ENCODE peak calls at places on chromosome 7, in six cellular contexts. Z is effector CD4-positive, alpha-beta T cell; R is NCI-H1417; E is GM23338; L is activated CD4-positive, alpha-beta T cell treated with anti-CD3 and anti-CD28 coated beads, Interleukin-2, amount 50 U/mL, for 1 hour; G is A172. M is an unnamed sample.

GRCh38 chr7:156751319-156751718 is 110.7 kb downstream of the RNF32 start:
- DNase-seq in E (no peak), R (no peak), Z (no peak), G (peak; percentile 89), L (no peak), M (no peak)

GRCh38 chr7:73717025-73717807 is 2.3 kb downstream of the STX1A start:
- DNase-seq in R (no peak), L (no peak), E (no peak), Z (no peak), G (peak; percentile 47), M (no peak)

GRCh38 chr7:57384380-57384779 is 65.6 kb upstream of the ZNF716 start:
- DNase-seq in G (no peak), R (no peak), L (no peak), Z (no peak), E (no peak), M (no peak)

GRCh38 chr7:81583882-81584533 is 185.8 kb downstream of the HGF start:
- DNase-seq in G (no peak), Z (no peak), R (no peak), E (no peak), L (no peak), M (no peak)

GRCh38 chr7:51139796-51140195 is 176.8 kb downstream of the COBL start:
- DNase-seq in E (no peak), Z (no peak), G (peak; percentile 42), L (no peak), R (no peak), M (no peak)

GRCh38 chr7:92035576-92035975 is 94.9 kb downstream of the AKAP9 start:
- DNase-seq in G (no peak), R (no peak), E (peak; percentile 28), L (no peak), Z (no peak), M (no peak)

GRCh38 chr7:106284516-106285050 is at the start of gene NAMPT:
- DNase-seq in L (no peak), E (peak; percentile 63), Z (peak; percentile 37), G (peak; percentile 10), R (peak; percentile 92), M (no peak)

GRCh38 chr7:156558198-156558597 is 82.4 kb upstream of the RNF32 start:
- DNase-seq in L (no peak), G (peak; percentile 46), E (no peak), R (no peak), Z (no peak), M (no peak)

GRCh38 chr7:37218956-37219355 is 229.7 kb downstream of the ELMO1 start:
- DNase-seq in L (no peak), Z (no peak), G (no peak), E (peak; percentile 37), R (no peak), M (no peak)

GRCh38 chr7:150688630-150689029 is 3.1 kb downstream of the GIMAP2 start:
- DNase-seq in G (no peak), E (peak; percentile 1), R (no peak), L (no peak), Z (no peak), M (no peak)

GRCh38 chr7:70410134-70410750 is 721.7 kb upstream of the GALNT17 start:
- DNase-seq in E (no peak), Z (no peak), G (no peak), L (no peak), R (no peak), M (no peak)

GRCh38 chr7:151244156-151244870 is 4.2 kb downstream of the SMARCD3 start:
- DNase-seq in L (peak; percentile 56), Z (peak; percentile 46), R (peak; percentile 54), G (peak; percentile 45), E (peak; percentile 85), M (peak; percentile 58)

GRCh38 chr7:18520450-18521235 is 25.1 kb downstream of the HDAC9 start:
- DNase-seq in Z (no peak), R (no peak), L (no peak), E (no peak), G (peak; percentile 82), M (no peak)

GRCh38 chr7:13017881-13018280 is 330.4 kb downstream of the ARL4A start:
- DNase-seq in Z (no peak), L (no peak), E (no peak), G (no peak), R (no peak), M (no peak)

GRCh38 chr7:131061158-131061557 is 266.5 kb upstream of the MKLN1 start:
- DNase-seq in R (no peak), E (no peak), L (no peak), Z (no peak), G (no peak), M (peak; percentile 59)

GRCh38 chr7:16422100-16422430 is 727 bp upstream of the CRPPA start:
- DNase-seq in L (no peak), R (peak; percentile 42), E (no peak), Z (no peak), G (no peak), M (no peak)

GRCh38 chr7:138079137-138079536 is 2.9 kb downstream of the AKR1D1 start:
- DNase-seq in Z (no peak), E (no peak), L (no peak), R (no peak), G (no peak), M (no peak)

GRCh38 chr7:64562246-64562620 is 638 bp downstream of the ZNF680 start:
- DNase-seq in R (no peak), E (no peak), G (peak; percentile 13), Z (no peak), L (no peak), M (peak; percentile 48)

GRCh38 chr7:148485618-148486017 is 104.9 kb upstream of the C7orf33 start:
- DNase-seq in Z (no peak), E (no peak), L (no peak), R (no peak), G (no peak), M (no peak)

GRCh38 chr7:156156734-156157408 is 344.6 kb upstream of the SHH start:
- DNase-seq in G (peak; percentile 36), Z (no peak), R (no peak), E (peak; percentile 57), L (no peak), M (no peak)

GRCh38 chr7:9200666-9201065 is 767.3 kb downstream of the NXPH1 start:
- DNase-seq in G (no peak), L (no peak), R (no peak), E (no peak), Z (no peak), M (no peak)

GRCh38 chr7:155804897-155805825 is 7.1 kb downstream of the SHH start:
- DNase-seq in Z (peak; percentile 48), G (no peak), E (peak; percentile 87), R (peak; percentile 86), L (peak; percentile 23), M (no peak)

GRCh38 chr7:39271386-39271785 is 293.7 kb downstream of the POU6F2 start:
- DNase-seq in L (no peak), E (peak; percentile 15), Z (no peak), R (peak; percentile 65), G (peak; percentile 66), M (no peak)

GRCh38 chr7:46932656-46933424 is 649.1 kb downstream of the TNS3 start:
- DNase-seq in G (peak; percentile 77), Z (no peak), R (no peak), E (peak; percentile 17), L (no peak), M (no peak)

GRCh38 chr7:50837965-50838364 is 55.3 kb upstream of the GRB10 start:
- DNase-seq in G (peak; percentile 76), Z (no peak), L (no peak), E (no peak), R (no peak), M (no peak)

GRCh38 chr7:100488333-100489095 is 4.8 kb downstream of the NYAP1 start:
- DNase-seq in G (no peak), Z (no peak), R (no peak), E (no peak), L (no peak), M (no peak)

GRCh38 chr7:112370436-112370835 is 79.8 kb upstream of the IFRD1 start:
- DNase-seq in R (peak; percentile 39), Z (no peak), E (no peak), G (no peak), L (no peak), M (no peak)

GRCh38 chr7:64045301-64046040 is at the start of gene ZNF727:
- DNase-seq in R (peak; percentile 7), L (no peak), G (no peak), E (no peak), Z (no peak), M (peak; percentile 18)

GRCh38 chr7:21945374-21946227 is at the start of gene CDCA7L:
- DNase-seq in R (peak; percentile 97), L (peak; percentile 37), E (peak; percentile 94), G (peak; percentile 73), Z (peak; percentile 17), M (peak; percentile 38)

GRCh38 chr7:131249003-131249402 is 78.7 kb upstream of the MKLN1 start:
- DNase-seq in E (no peak), L (no peak), G (peak; percentile 92), Z (no peak), R (no peak), M (no peak)

GRCh38 chr7:106772655-106773108 is 92.4 kb upstream of the PIK3CG start:
- DNase-seq in R (no peak), G (peak; percentile 67), L (no peak), Z (no peak), E (no peak), M (no peak)

GRCh38 chr7:35729061-35729783 is 34.3 kb upstream of the HERPUD2 start:
- DNase-seq in G (no peak), Z (peak; percentile 29), E (no peak), L (no peak), R (no peak), M (peak; percentile 38)

GRCh38 chr7:129959480-129960332 is 6.9 kb upstream of the UBE2H start:
- DNase-seq in L (no peak), E (no peak), Z (no peak), R (no peak), G (no peak), M (no peak)

GRCh38 chr7:92461027-92462003 is 14.0 kb downstream of the GATAD1 start:
- DNase-seq in Z (no peak), G (peak; percentile 36), R (peak; percentile 51), L (peak; percentile 25), E (peak; percentile 78), M (no peak)